ENCODE peak calls at places on chromosomes 16 and 17, in five cellular contexts. One of them, this sample, is unnamed.

GRCh38 chr17:75396781-75397180 is 8.7 kb downstream of the GRB2 start:
- DNase-seq in pancreas: no peak
- DNase-seq in fibroblast of the aortic adventitia: no peak
- DNase-seq in neural crest cell: no peak
- DNase-seq in fibroblast of pulmonary artery: no peak
- DNase-seq in this sample: no peak

GRCh38 chr16:66468321-66468965 is 41.3 kb downstream of the BEAN1 start:
- DNase-seq in pancreas: no peak
- DNase-seq in fibroblast of the aortic adventitia: no peak
- DNase-seq in neural crest cell: no peak
- DNase-seq in fibroblast of pulmonary artery: no peak
- DNase-seq in this sample: no peak

GRCh38 chr17:78923660-78924453 is 1.3 kb downstream of the TIMP2 start:
- DNase-seq in pancreas: peak
- DNase-seq in fibroblast of the aortic adventitia: no peak
- DNase-seq in neural crest cell: no peak
- DNase-seq in fibroblast of pulmonary artery: no peak
- DNase-seq in this sample: peak

GRCh38 chr17:65931246-65932149 is 260.4 kb downstream of the CEP112 start:
- DNase-seq in pancreas: no peak
- DNase-seq in fibroblast of the aortic adventitia: peak
- DNase-seq in neural crest cell: no peak
- DNase-seq in fibroblast of pulmonary artery: no peak
- DNase-seq in this sample: no peak

GRCh38 chr16:78462261-78463208 is 363.1 kb downstream of the WWOX start:
- DNase-seq in pancreas: no peak
- DNase-seq in fibroblast of the aortic adventitia: no peak
- DNase-seq in neural crest cell: no peak
- DNase-seq in fibroblast of pulmonary artery: no peak
- DNase-seq in this sample: peak

GRCh38 chr17:66416207-66416940 is 114.0 kb downstream of the PRKCA start:
- DNase-seq in pancreas: no peak
- DNase-seq in fibroblast of the aortic adventitia: no peak
- DNase-seq in neural crest cell: no peak
- DNase-seq in fibroblast of pulmonary artery: no peak
- DNase-seq in this sample: peak

GRCh38 chr17:42342242-42343008 is 45.8 kb downstream of the STAT3 start:
- DNase-seq in pancreas: no peak
- DNase-seq in fibroblast of the aortic adventitia: no peak
- DNase-seq in neural crest cell: no peak
- DNase-seq in fibroblast of pulmonary artery: no peak
- DNase-seq in this sample: no peak

GRCh38 chr17:44672479-44673093 is 16.3 kb downstream of the MEIOC start:
- DNase-seq in pancreas: no peak
- DNase-seq in fibroblast of the aortic adventitia: peak
- DNase-seq in neural crest cell: no peak
- DNase-seq in fibroblast of pulmonary artery: peak
- DNase-seq in this sample: no peak

GRCh38 chr17:3957735-3958134 is 6.5 kb downstream of the ATP2A3 start:
- DNase-seq in pancreas: no peak
- DNase-seq in fibroblast of the aortic adventitia: no peak
- DNase-seq in neural crest cell: no peak
- DNase-seq in fibroblast of pulmonary artery: no peak
- DNase-seq in this sample: no peak

GRCh38 chr16:84074721-84075120 is 32.1 kb upstream of the SLC38A8 start:
- DNase-seq in pancreas: no peak
- DNase-seq in fibroblast of the aortic adventitia: no peak
- DNase-seq in neural crest cell: no peak
- DNase-seq in fibroblast of pulmonary artery: no peak
- DNase-seq in this sample: no peak

GRCh38 chr16:56451753-56452689 is 667 bp downstream of the OGFOD1 start:
- DNase-seq in pancreas: peak
- DNase-seq in fibroblast of the aortic adventitia: peak
- DNase-seq in neural crest cell: no peak
- DNase-seq in fibroblast of pulmonary artery: peak
- DNase-seq in this sample: no peak

GRCh38 chr16:56450275-56450889 is 750 bp downstream of the NUDT21 start:
- DNase-seq in pancreas: no peak
- DNase-seq in fibroblast of the aortic adventitia: peak
- DNase-seq in neural crest cell: no peak
- DNase-seq in fibroblast of pulmonary artery: peak
- DNase-seq in this sample: no peak

GRCh38 chr16:56448005-56448404 is 3.1 kb downstream of the NUDT21 start:
- DNase-seq in pancreas: no peak
- DNase-seq in fibroblast of the aortic adventitia: no peak
- DNase-seq in neural crest cell: no peak
- DNase-seq in fibroblast of pulmonary artery: no peak
- DNase-seq in this sample: no peak

DNA sequence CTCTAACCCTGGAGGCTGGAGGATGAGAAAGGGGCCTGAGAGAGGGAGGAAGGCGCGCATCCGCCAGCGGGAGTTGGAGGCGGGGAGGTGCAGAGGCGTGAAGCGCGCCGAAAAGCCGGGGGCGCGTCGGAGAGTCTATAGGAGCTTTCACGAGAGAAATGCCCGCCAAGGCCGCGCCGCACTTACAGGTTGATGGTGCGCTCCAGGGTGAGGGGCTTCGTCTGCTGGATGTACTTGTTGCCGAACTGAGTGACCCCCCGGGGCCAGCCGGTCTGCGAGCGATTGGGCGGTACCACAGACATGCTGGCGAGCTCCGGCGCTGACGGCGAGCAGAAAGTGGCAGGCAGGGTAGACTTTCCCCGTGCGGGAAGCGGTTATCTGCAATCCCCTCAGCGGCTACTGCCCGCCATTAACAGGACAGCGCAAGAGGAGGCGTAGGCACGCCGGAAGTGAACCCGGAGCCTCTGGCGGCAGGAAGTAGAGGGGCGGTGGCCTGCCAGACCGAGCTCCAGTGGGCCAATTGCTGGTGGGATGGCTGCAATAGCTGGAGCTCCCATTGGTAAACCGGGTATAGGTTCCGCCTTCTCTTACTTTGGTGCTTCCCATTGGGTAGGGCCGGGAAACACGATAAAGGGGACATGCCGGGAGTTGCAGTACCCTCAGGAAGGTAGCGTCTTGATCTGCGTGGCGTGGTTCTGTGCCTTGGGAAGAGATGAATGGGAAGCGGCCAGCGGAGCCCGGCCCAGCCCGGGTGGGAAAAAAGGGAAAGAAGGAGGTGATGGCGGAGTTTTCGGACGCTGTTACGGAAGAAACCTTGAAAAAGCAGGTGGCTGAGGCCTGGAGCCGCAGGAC is at the start of the genes NUDT21 and OGFOD1:
- DNase-seq in pancreas: peak
- DNase-seq in fibroblast of the aortic adventitia: peak
- DNase-seq in neural crest cell: peak
- DNase-seq in fibroblast of pulmonary artery: peak
- DNase-seq in this sample: peak
- TF ChIP-seq CTCF in pancreas: no peak
- TF ChIP-seq CTCF in fibroblast of the aortic adventitia: no peak
- TF ChIP-seq CTCF in neural crest cell: no peak
- TF ChIP-seq CTCF in fibroblast of pulmonary artery: no peak
- TF ChIP-seq CTCF in this sample: no peak

DNA sequence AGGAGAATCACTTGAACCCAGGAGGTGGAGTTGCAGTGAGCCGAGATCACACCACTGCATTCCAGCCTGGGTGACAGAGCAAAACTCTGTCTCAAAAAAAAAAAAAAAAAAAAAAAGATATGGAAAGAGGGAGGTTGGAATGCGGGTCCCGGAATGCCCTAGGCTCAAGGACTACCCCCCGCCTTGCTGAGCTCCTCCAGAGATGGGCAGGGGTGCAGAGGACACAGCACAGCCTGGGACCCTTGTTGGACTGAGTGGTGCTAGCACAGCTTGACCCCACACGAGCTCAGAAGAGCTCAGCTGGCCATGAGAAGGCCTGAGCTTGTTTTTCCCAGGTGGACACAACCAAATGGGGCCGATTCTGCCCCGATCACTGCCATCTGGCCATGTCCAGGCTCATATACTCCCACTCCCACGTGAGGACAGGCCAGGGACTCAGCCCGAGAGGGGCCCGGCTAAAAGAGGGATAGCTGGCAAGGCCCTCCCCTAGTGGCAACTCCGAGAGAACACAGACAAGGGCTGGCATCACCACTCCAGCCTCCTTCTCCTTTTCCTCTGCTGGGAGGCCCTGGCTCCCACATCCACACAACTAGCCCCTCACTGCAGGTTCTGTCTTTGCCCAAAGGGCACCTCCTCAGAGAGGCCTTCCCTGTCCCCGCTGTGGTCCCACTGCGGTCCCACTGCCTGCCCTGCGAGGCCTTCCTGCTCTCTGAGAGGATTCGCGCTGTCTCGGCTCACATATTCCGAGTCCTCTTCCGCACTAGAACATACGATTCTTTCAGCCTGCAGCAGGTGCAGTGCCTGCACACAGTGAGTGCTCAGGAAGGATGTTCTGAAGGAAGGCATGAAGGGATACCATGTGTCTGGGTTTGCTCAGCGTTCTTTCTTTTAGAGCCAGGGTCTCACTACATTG is 11.0 kb downstream of the SGCA start:
- DNase-seq in pancreas: no peak
- DNase-seq in fibroblast of the aortic adventitia: peak
- DNase-seq in neural crest cell: no peak
- DNase-seq in fibroblast of pulmonary artery: no peak
- DNase-seq in this sample: no peak
- TF ChIP-seq CTCF in pancreas: no peak
- TF ChIP-seq CTCF in fibroblast of the aortic adventitia: no peak
- TF ChIP-seq CTCF in neural crest cell: no peak
- TF ChIP-seq CTCF in fibroblast of pulmonary artery: no peak
- TF ChIP-seq CTCF in this sample: peak

GRCh38 chr17:81705518-81706231 is 2.5 kb downstream of the MRPL12 start:
- DNase-seq in pancreas: no peak
- DNase-seq in fibroblast of the aortic adventitia: no peak
- DNase-seq in neural crest cell: no peak
- DNase-seq in fibroblast of pulmonary artery: no peak
- DNase-seq in this sample: no peak
- TF ChIP-seq CTCF in pancreas: no peak
- TF ChIP-seq CTCF in fibroblast of the aortic adventitia: no peak
- TF ChIP-seq CTCF in neural crest cell: no peak
- TF ChIP-seq CTCF in fibroblast of pulmonary artery: no peak
- TF ChIP-seq CTCF in this sample: no peak

GRCh38 chr16:48537909-48538745 is 71.9 kb downstream of the N4BP1 start:
- DNase-seq in pancreas: no peak
- DNase-seq in fibroblast of the aortic adventitia: peak
- DNase-seq in neural crest cell: no peak
- DNase-seq in fibroblast of pulmonary artery: peak
- DNase-seq in this sample: no peak

GRCh38 chr16:48537275-48537674 is 72.7 kb downstream of the N4BP1 start:
- DNase-seq in pancreas: no peak
- DNase-seq in fibroblast of the aortic adventitia: no peak
- DNase-seq in neural crest cell: no peak
- DNase-seq in fibroblast of pulmonary artery: no peak
- DNase-seq in this sample: no peak

GRCh38 chr16:48539485-48540221 is 70.3 kb downstream of the N4BP1 start:
- DNase-seq in pancreas: no peak
- DNase-seq in fibroblast of the aortic adventitia: no peak
- DNase-seq in neural crest cell: no peak
- DNase-seq in fibroblast of pulmonary artery: no peak
- DNase-seq in this sample: no peak

GRCh38 chr16:48540222-48540900 is 69.6 kb downstream of the N4BP1 start:
- DNase-seq in pancreas: no peak
- DNase-seq in fibroblast of the aortic adventitia: no peak
- DNase-seq in neural crest cell: no peak
- DNase-seq in fibroblast of pulmonary artery: no peak
- DNase-seq in this sample: no peak

DNA sequence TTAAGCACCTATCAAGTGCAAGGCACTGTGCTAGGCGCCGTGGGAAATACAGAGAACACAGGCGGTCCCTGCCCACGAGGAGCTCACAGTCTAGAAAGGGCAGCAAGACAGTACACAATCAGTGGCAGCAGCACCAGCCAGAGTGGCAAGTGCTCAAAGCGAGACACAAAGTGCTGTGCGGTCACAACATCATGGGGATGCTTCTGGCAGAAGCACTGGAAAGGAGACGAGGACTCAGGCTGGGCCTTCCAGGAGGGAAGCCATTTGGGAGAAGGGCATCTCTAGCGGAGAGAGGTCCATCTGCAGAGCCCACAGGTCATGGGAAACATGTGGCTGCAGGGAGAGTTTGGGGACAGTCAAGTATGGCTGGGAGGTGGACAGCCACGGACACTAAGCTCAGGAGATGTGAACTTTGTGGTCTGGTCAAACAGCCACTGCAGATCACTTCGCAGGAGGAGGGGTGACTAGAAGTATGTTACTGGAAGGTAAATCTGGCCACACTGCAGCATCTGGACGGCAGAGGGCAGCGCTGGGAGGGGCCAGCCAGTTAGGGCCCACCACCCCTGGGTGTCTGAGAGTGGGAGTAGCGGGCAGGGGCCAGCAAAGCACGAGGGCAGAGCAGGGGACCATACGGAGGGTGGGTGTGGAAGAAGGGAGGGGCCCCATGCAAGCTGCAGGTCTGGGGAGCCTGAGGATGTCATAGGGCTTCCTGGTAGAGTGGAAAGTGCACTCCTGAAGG is 71.1 kb downstream of the N4BP1 start:
- DNase-seq in pancreas: no peak
- DNase-seq in fibroblast of the aortic adventitia: no peak
- DNase-seq in neural crest cell: no peak
- DNase-seq in fibroblast of pulmonary artery: no peak
- DNase-seq in this sample: peak
- TF ChIP-seq CTCF in pancreas: no peak
- TF ChIP-seq CTCF in fibroblast of the aortic adventitia: peak
- TF ChIP-seq CTCF in neural crest cell: peak
- TF ChIP-seq CTCF in fibroblast of pulmonary artery: peak
- TF ChIP-seq CTCF in this sample: peak

DNA sequence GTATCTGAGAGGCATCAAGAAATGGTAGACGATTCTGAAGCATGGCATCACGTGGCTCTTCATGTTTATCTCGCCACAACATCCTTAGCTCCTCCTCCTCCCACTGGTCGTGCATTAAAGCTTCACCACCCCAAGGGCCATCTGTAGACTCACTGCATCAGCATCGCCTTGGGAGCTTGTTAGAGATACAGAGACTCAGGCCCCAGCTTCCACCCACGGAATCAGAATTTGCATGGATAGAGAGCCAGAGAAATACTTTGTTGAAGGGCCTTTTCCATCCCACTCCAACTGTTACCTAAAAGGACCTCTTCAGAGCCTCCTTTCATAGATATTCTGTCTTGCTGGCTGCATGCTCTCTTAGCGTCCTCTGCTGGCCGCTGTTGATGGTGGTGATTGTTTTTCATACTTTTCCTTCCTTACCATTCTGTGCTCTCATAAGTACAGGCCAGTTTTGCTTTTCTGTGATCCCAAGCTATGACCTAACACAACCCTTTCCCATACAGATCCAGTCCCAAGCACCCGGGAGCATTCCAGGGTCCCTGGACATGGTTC is 1049.4 kb upstream of the EEF2KMT start:
- DNase-seq in pancreas: no peak
- DNase-seq in fibroblast of the aortic adventitia: no peak
- DNase-seq in neural crest cell: no peak
- DNase-seq in fibroblast of pulmonary artery: no peak
- DNase-seq in this sample: peak
- TF ChIP-seq CTCF in pancreas: no peak
- TF ChIP-seq CTCF in fibroblast of the aortic adventitia: no peak
- TF ChIP-seq CTCF in neural crest cell: no peak
- TF ChIP-seq CTCF in fibroblast of pulmonary artery: no peak
- TF ChIP-seq CTCF in this sample: peak

DNA sequence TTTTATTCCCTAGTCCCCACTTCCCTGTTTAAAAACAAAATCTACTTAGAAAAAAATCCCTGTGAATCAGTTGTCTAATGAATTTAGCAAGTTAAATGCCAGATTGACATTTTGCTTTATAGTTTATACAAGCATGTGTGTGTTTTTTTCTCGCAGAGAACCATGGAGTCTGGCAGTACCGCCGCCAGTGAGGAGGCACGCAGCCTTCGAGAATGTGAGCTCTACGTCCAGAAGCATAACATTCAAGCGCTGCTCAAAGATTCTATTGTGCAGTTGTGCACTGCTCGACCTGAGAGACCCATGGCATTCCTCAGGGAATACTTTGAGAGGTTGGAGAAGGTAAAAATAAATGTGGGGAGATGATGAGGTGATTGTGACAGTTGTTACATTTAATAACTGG is 3.0 kb downstream of the PRKAR1A start:
- DNase-seq in pancreas: no peak
- DNase-seq in fibroblast of the aortic adventitia: peak
- DNase-seq in neural crest cell: no peak
- DNase-seq in fibroblast of pulmonary artery: no peak
- DNase-seq in this sample: no peak
- TF ChIP-seq CTCF in pancreas: no peak
- TF ChIP-seq CTCF in fibroblast of the aortic adventitia: no peak
- TF ChIP-seq CTCF in neural crest cell: no peak
- TF ChIP-seq CTCF in fibroblast of pulmonary artery: no peak
- TF ChIP-seq CTCF in this sample: no peak

This sample was measured in WERI-Rb-1.